ENCODE peak calls at places on chromosome 3, in six cellular contexts. One of them, this sample, is unnamed.

GRCh38 chr3:66816110-66816761 is 181.9 kb upstream of the KBTBD8 start:
- DNase-seq in fibroblast of mammary gland: peak
- DNase-seq in fibroblast of pulmonary artery: peak
- DNase-seq in spleen: no peak
- DNase-seq in uterus: no peak
- DNase-seq in lower lobe of right lung: no peak
- DNase-seq in this sample: no peak

GRCh38 chr3:107329088-107329487 is 48.2 kb upstream of the CCDC54 start:
- DNase-seq in fibroblast of mammary gland: no peak
- DNase-seq in fibroblast of pulmonary artery: no peak
- DNase-seq in spleen: no peak
- DNase-seq in uterus: no peak
- DNase-seq in lower lobe of right lung: no peak
- DNase-seq in this sample: no peak

GRCh38 chr3:42666577-42666998 is 13.1 kb downstream of the ZBTB47 start:
- DNase-seq in fibroblast of mammary gland: no peak
- DNase-seq in fibroblast of pulmonary artery: no peak
- DNase-seq in spleen: peak
- DNase-seq in uterus: no peak
- DNase-seq in lower lobe of right lung: no peak
- DNase-seq in this sample: no peak

GRCh38 chr3:154971771-154972326 is 108.3 kb upstream of the MME start:
- DNase-seq in fibroblast of mammary gland: peak
- DNase-seq in fibroblast of pulmonary artery: peak
- DNase-seq in spleen: no peak
- DNase-seq in uterus: no peak
- DNase-seq in lower lobe of right lung: no peak
- DNase-seq in this sample: no peak

GRCh38 chr3:11455977-11456376 is 183.8 kb downstream of the ATG7 start:
- DNase-seq in fibroblast of mammary gland: peak
- DNase-seq in fibroblast of pulmonary artery: peak
- DNase-seq in spleen: no peak
- DNase-seq in uterus: no peak
- DNase-seq in lower lobe of right lung: no peak
- DNase-seq in this sample: no peak

GRCh38 chr3:126546013-126546412 is 12.7 kb downstream of the C3orf22 start:
- DNase-seq in fibroblast of mammary gland: no peak
- DNase-seq in fibroblast of pulmonary artery: no peak
- DNase-seq in spleen: peak
- DNase-seq in uterus: no peak
- DNase-seq in lower lobe of right lung: peak
- DNase-seq in this sample: no peak

GRCh38 chr3:191428177-191428576 is 32.8 kb upstream of the PYDC2 start:
- DNase-seq in fibroblast of mammary gland: no peak
- DNase-seq in fibroblast of pulmonary artery: no peak
- DNase-seq in spleen: no peak
- DNase-seq in uterus: no peak
- DNase-seq in lower lobe of right lung: no peak
- DNase-seq in this sample: no peak

GRCh38 chr3:192237992-192238608 is 489.2 kb downstream of the FGF12 start:
- DNase-seq in fibroblast of mammary gland: no peak
- DNase-seq in fibroblast of pulmonary artery: no peak
- DNase-seq in spleen: no peak
- DNase-seq in uterus: no peak
- DNase-seq in lower lobe of right lung: no peak
- DNase-seq in this sample: no peak

GRCh38 chr3:66017084-66017990 is 21.4 kb downstream of the MAGI1 start:
- DNase-seq in fibroblast of mammary gland: no peak
- DNase-seq in fibroblast of pulmonary artery: no peak
- DNase-seq in spleen: no peak
- DNase-seq in uterus: no peak
- DNase-seq in lower lobe of right lung: no peak
- DNase-seq in this sample: no peak

GRCh38 chr3:147377412-147378185 is 28.7 kb downstream of the ZIC4 start:
- DNase-seq in fibroblast of mammary gland: no peak
- DNase-seq in fibroblast of pulmonary artery: no peak
- DNase-seq in spleen: no peak
- DNase-seq in uterus: no peak
- DNase-seq in lower lobe of right lung: no peak
- DNase-seq in this sample: no peak

GRCh38 chr3:122916580-122916979 is 111.0 kb downstream of the SEMA5B start:
- DNase-seq in fibroblast of mammary gland: no peak
- DNase-seq in fibroblast of pulmonary artery: no peak
- DNase-seq in spleen: peak
- DNase-seq in uterus: no peak
- DNase-seq in lower lobe of right lung: no peak
- DNase-seq in this sample: no peak

GRCh38 chr3:150215616-150216015 is 192.5 kb upstream of the TSC22D2 start:
- DNase-seq in fibroblast of mammary gland: no peak
- DNase-seq in fibroblast of pulmonary artery: no peak
- DNase-seq in spleen: no peak
- DNase-seq in uterus: no peak
- DNase-seq in lower lobe of right lung: no peak
- DNase-seq in this sample: no peak

GRCh38 chr3:46858996-46859710 is 4.1 kb downstream of the MYL3 start:
- DNase-seq in fibroblast of mammary gland: no peak
- DNase-seq in fibroblast of pulmonary artery: no peak
- DNase-seq in spleen: peak
- DNase-seq in uterus: peak
- DNase-seq in lower lobe of right lung: peak
- DNase-seq in this sample: peak

GRCh38 chr3:73600293-73600938 is 24.3 kb downstream of the PDZRN3 start:
- DNase-seq in fibroblast of mammary gland: peak
- DNase-seq in fibroblast of pulmonary artery: peak
- DNase-seq in spleen: no peak
- DNase-seq in uterus: no peak
- DNase-seq in lower lobe of right lung: no peak
- DNase-seq in this sample: no peak

DNA sequence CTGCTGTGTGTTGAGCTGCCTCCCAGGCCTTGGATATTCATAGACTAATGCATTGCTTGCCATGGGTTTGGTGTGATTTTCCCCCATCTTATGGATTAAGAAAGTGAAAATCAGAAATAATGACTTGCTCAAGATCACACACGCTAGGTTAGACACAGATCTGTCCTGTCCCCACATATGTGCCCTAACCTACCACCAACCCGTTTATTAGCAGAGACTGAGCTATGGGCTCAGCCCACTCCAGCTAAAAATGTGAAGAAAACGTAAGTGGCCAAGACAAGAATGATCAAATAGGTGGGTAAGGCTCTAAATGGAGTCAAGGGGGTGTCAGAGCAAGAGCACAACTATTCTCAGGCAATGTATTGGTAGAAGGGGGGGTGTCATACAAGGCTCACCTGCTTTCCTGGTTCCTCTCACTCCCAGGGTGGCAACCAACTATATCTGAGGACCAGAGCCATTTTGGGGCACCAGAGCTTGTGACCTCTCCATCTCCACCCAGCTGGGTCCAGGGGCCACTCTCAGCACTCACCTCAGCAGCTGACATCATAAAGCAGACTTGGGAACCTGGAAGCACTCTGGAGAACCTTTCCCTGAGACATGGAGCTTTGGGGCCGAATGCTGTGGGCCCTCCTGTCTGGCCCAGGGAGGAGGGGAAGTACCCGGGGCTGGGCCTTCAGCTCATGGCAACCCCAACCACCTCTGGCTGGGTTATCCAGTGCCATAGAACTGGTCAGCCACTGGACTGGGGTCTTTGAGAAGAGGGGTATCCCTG is 1.4 kb downstream of the HEMK1 start:
- DNase-seq in fibroblast of mammary gland: no peak
- DNase-seq in fibroblast of pulmonary artery: no peak
- DNase-seq in spleen: no peak
- DNase-seq in uterus: no peak
- DNase-seq in lower lobe of right lung: no peak
- DNase-seq in this sample: no peak
- H3K4me3 ChIP-seq in fibroblast of mammary gland: no peak
- H3K4me3 ChIP-seq in fibroblast of pulmonary artery: peak
- H3K4me3 ChIP-seq in spleen: no peak
- H3K4me3 ChIP-seq in uterus: no peak
- H3K4me3 ChIP-seq in lower lobe of right lung: no peak
- H3K4me3 ChIP-seq in this sample: no peak

DNA sequence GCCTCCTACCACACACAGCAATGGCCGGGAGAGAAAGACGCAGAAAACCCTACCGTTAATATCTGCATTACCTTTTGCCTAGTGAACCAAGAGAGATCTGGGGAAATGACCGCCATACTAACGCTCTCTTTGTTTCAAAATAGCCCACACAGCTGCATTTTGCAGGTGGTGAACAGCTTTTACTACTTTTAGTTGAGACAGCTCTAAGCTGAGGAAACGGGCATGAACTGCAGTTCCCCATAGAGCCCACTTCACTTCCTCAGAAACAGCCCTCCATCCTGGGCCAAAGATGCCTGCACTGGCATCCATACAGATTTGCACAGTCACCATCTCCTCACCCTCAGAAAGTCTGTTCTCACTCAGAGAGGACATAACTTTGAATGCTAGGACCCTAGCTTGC is 45.0 kb downstream of the ZNF860 start:
- DNase-seq in fibroblast of mammary gland: no peak
- DNase-seq in fibroblast of pulmonary artery: no peak
- DNase-seq in spleen: no peak
- DNase-seq in uterus: no peak
- DNase-seq in lower lobe of right lung: no peak
- DNase-seq in this sample: no peak
- H3K4me3 ChIP-seq in fibroblast of mammary gland: no peak
- H3K4me3 ChIP-seq in fibroblast of pulmonary artery: no peak
- H3K4me3 ChIP-seq in spleen: no peak
- H3K4me3 ChIP-seq in uterus: no peak
- H3K4me3 ChIP-seq in lower lobe of right lung: no peak
- H3K4me3 ChIP-seq in this sample: no peak

GRCh38 chr3:38648024-38648658 is 1.3 kb downstream of the SCN5A start:
- DNase-seq in fibroblast of mammary gland: no peak
- DNase-seq in fibroblast of pulmonary artery: no peak
- DNase-seq in spleen: no peak
- DNase-seq in uterus: no peak
- DNase-seq in lower lobe of right lung: no peak
- DNase-seq in this sample: no peak
- H3K4me3 ChIP-seq in fibroblast of mammary gland: no peak
- H3K4me3 ChIP-seq in fibroblast of pulmonary artery: no peak
- H3K4me3 ChIP-seq in spleen: no peak
- H3K4me3 ChIP-seq in uterus: no peak
- H3K4me3 ChIP-seq in lower lobe of right lung: no peak
- H3K4me3 ChIP-seq in this sample: no peak

GRCh38 chr3:138249636-138250035 is 62.5 kb downstream of the ARMC8 start:
- DNase-seq in fibroblast of mammary gland: no peak
- DNase-seq in fibroblast of pulmonary artery: no peak
- DNase-seq in spleen: no peak
- DNase-seq in uterus: no peak
- DNase-seq in lower lobe of right lung: no peak
- DNase-seq in this sample: no peak
- H3K4me3 ChIP-seq in fibroblast of mammary gland: no peak
- H3K4me3 ChIP-seq in fibroblast of pulmonary artery: no peak
- H3K4me3 ChIP-seq in spleen: no peak
- H3K4me3 ChIP-seq in uterus: no peak
- H3K4me3 ChIP-seq in lower lobe of right lung: no peak
- H3K4me3 ChIP-seq in this sample: no peak

GRCh38 chr3:195794708-195795107 is 17.0 kb downstream of the MUC4 start:
- DNase-seq in fibroblast of mammary gland: no peak
- DNase-seq in fibroblast of pulmonary artery: no peak
- DNase-seq in spleen: no peak
- DNase-seq in uterus: no peak
- DNase-seq in lower lobe of right lung: no peak
- DNase-seq in this sample: no peak

GRCh38 chr3:195790891-195791290 is 20.8 kb downstream of the MUC4 start:
- DNase-seq in fibroblast of mammary gland: no peak
- DNase-seq in fibroblast of pulmonary artery: no peak
- DNase-seq in spleen: no peak
- DNase-seq in uterus: no peak
- DNase-seq in lower lobe of right lung: no peak
- DNase-seq in this sample: no peak

DNA sequence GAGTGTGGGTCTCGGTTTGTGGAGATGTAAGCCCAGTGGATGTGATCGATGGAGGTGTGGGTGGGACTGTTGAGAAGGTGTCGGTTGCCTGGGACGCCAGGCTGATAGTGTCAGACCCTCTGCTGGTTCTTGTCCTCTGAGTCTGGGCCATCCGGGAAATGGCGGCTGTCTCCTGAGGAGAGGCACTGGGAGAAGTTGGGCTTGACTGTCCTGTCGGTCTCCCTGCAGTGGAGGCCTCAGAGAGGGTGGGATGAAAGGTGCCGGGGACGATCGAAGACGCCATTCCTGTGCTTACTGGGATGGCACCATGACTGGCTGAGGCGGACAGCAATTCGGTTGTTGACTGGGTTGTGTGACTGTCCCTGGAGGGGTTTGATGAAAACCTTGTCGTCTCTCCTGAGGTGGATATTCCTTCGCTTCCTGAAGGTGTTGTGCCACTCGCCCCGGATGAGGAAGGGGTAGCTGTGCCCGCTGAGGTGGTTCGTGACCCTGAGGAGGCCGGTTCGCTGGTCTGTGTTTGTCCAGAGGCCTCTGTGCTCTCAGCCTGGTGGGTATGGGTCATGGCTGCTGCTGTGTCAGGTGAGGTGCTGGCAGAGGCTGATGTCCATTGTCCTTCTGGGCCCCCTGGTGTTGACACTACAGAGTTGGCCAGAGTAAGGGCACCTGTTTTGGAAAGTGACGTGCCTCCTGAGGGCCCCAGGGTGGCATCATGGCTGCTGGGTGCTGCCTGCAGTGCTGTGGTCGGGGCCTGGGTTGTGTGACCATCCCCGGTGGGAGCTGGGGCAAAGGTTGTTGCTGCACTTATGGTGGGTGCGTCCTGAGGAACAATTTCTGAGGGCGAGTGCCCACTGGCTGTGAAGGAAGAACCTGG is 22.8 kb downstream of the MUC4 start:
- DNase-seq in fibroblast of mammary gland: no peak
- DNase-seq in fibroblast of pulmonary artery: no peak
- DNase-seq in spleen: peak
- DNase-seq in uterus: no peak
- DNase-seq in lower lobe of right lung: no peak
- DNase-seq in this sample: no peak
- H3K4me3 ChIP-seq in fibroblast of mammary gland: no peak
- H3K4me3 ChIP-seq in fibroblast of pulmonary artery: no peak
- H3K4me3 ChIP-seq in spleen: no peak
- H3K4me3 ChIP-seq in uterus: no peak
- H3K4me3 ChIP-seq in lower lobe of right lung: no peak
- H3K4me3 ChIP-seq in this sample: no peak

DNA sequence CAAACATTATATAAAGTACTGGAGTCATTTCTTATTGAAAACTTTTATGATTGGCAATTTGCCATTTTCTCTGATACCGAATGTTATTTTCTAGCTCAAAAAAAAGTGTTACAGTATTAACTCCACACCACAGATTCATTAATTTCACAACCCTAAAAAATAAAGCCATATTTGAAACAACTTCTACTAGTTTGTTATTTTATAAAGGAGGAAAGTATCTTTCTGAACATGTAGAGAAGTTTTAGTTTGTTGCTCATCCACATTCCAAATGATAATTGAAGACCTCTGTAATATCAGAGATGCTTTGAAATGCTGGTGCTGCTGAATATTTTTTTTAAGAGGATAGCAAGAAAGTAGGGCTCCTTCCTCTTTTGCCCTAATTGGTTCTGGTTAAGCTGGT is 2.0 kb downstream of the VGLL3 start:
- DNase-seq in fibroblast of mammary gland: no peak
- DNase-seq in fibroblast of pulmonary artery: no peak
- DNase-seq in spleen: no peak
- DNase-seq in uterus: no peak
- DNase-seq in lower lobe of right lung: no peak
- DNase-seq in this sample: no peak
- H3K4me3 ChIP-seq in fibroblast of mammary gland: peak
- H3K4me3 ChIP-seq in fibroblast of pulmonary artery: peak
- H3K4me3 ChIP-seq in spleen: no peak
- H3K4me3 ChIP-seq in uterus: peak
- H3K4me3 ChIP-seq in lower lobe of right lung: peak
- H3K4me3 ChIP-seq in this sample: peak

This sample was measured in pancreas.